ENCODE peak calls at places on chromosome 18, in nine cellular contexts. B is vagina, S is heart left ventricle, C is neuronal stem cell, Q is tibial artery, K is neural progenitor cell, I is SK-N-MC, U is hepatocyte, R is thoracic aorta. L is an unnamed sample. For H3K36me3, the result is how much of the 10 kb centered on the place peaks cover.

GRCh38 chr18:79507546-79508480 is 112.1 kb downstream of the NFATC1 start:
- DNase-seq in S (peak), U (peak), I (no peak), R (no peak), Q (peak), C (no peak), K (no peak), B (no peak), L (no peak)

GRCh38 chr18:5237083-5237722 is 40.1 kb upstream of the AKAIN1 start:
- DNase-seq in I (no peak), B (no peak), Q (no peak), K (no peak), S (no peak), U (no peak), R (no peak), C (peak), L (no peak)

GRCh38 chr18:48324651-48325050 is 84.5 kb downstream of the ZBTB7C start:
- DNase-seq in C (no peak), I (no peak), U (no peak), S (no peak), R (no peak), K (no peak), Q (no peak), B (no peak), L (no peak)

GRCh38 chr18:62713651-62714247 is 1.6 kb upstream of the PHLPP1 start:
- DNase-seq in U (no peak), K (no peak), Q (no peak), I (no peak), B (no peak), S (no peak), R (no peak), C (no peak), L (no peak)

GRCh38 chr18:55136258-55136657 is 177.0 kb upstream of the CCDC68 start:
- DNase-seq in R (no peak), B (no peak), I (no peak), K (no peak), U (no peak), C (no peak), Q (no peak), S (no peak), L (no peak)

GRCh38 chr18:62164855-62165487 is 21.9 kb downstream of the PIGN start:
- DNase-seq in U (no peak), S (no peak), I (no peak), C (no peak), R (no peak), B (no peak), Q (no peak), K (peak), L (no peak)

GRCh38 chr18:46423226-46423805 is 233.7 kb downstream of the LOXHD1 start:
- DNase-seq in K (no peak), U (no peak), C (no peak), S (peak), I (no peak), Q (no peak), B (no peak), R (no peak), L (no peak)

GRCh38 chr18:46756172-46756558 is 688 bp downstream of the ST8SIA5 start:
- DNase-seq in C (peak), U (no peak), R (no peak), S (no peak), Q (no peak), B (no peak), I (no peak), K (no peak), L (no peak)

GRCh38 chr18:55501594-55502345 is 86.2 kb downstream of the TCF4 start:
- DNase-seq in Q (no peak), C (no peak), U (no peak), R (no peak), I (no peak), S (no peak), B (no peak), K (peak), L (no peak)

GRCh38 chr18:21341141-21341540 is 99.1 kb downstream of the GREB1L start:
- DNase-seq in C (no peak), K (no peak), R (no peak), Q (no peak), S (no peak), I (no peak), U (no peak), B (no peak), L (no peak)

GRCh38 chr18:79692056-79692455 is 12.5 kb downstream of the CTDP1 start:
- DNase-seq in S (no peak), K (no peak), Q (peak), B (no peak), R (no peak), I (no peak), U (no peak), C (no peak), L (no peak)

GRCh38 chr18:67010916-67011315 is 407.0 kb upstream of the CDH19 start:
- DNase-seq in K (no peak), I (no peak), C (no peak), U (no peak), B (no peak), R (no peak), Q (no peak), S (no peak), L (peak)

GRCh38 chr18:79524181-79525078 is 128.7 kb downstream of the NFATC1 start:
- DNase-seq in I (no peak), S (peak), Q (peak), B (peak), R (no peak), K (no peak), C (no peak), U (no peak), L (no peak)

GRCh38 chr18:63492851-63493250 is 16.1 kb downstream of the SERPINB5 start:
- DNase-seq in K (no peak), R (no peak), U (no peak), Q (no peak), B (no peak), I (no peak), C (no peak), S (no peak), L (no peak)

GRCh38 chr18:64519191-64519590 is 370.3 kb upstream of the LINC00305 start:
- DNase-seq in I (no peak), Q (no peak), R (no peak), K (peak), B (no peak), S (no peak), U (no peak), C (no peak), L (no peak)

GRCh38 chr18:73136134-73136533 is 268.3 kb upstream of the NETO1 start:
- DNase-seq in C (no peak), R (no peak), U (peak), B (no peak), Q (no peak), I (no peak), S (no peak), K (peak), L (peak)

GRCh38 chr18:25815659-25816058 is 274.8 kb downstream of the SS18 start:
- DNase-seq in S (no peak), U (no peak), I (no peak), R (no peak), B (no peak), K (no peak), C (no peak), Q (no peak), L (no peak)
- H3K4me3 ChIP-seq in S (no peak), U (no peak), I (no peak), R (no peak), B (no peak), K (no peak), C (peak), Q (no peak), L (no peak)

DNA sequence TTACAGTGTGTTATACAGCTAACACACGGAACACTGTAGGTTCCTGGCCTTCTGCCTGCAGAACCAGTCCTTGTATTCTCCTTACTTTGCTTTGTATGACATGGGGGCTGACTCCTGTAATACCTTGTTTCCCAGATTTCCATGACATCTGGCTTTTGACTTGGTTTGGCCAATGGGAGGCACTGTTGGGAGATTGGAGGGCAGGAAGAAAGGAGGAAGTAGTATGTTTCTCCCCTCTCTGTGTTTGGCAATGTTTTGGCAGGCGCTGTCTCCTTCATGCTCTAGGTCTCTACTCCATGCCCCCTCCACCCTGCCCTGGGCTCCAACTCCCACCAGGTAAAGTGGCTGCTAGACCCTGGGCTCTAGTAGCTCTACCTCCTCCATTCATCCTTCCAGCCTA is 331.1 kb upstream of the SLC14A2 start:
- DNase-seq in K (no peak), C (no peak), B (no peak), R (no peak), U (no peak), I (no peak), S (no peak), Q (no peak), L (no peak)
- H3K36me3 ChIP-seq in K (under half), C (under half), B (under half), R (under half), U (under half), I (under half), S (under half), Q (under half), L (under half)

GRCh38 chr18:12336887-12337286 is 28.8 kb downstream of the TUBB6 start:
- DNase-seq in B (no peak), K (no peak), C (no peak), Q (no peak), U (peak), R (no peak), S (no peak), I (no peak), L (peak)

GRCh38 chr18:12333650-12334279 is 25.7 kb downstream of the TUBB6 start:
- DNase-seq in I (no peak), K (no peak), Q (no peak), R (no peak), S (no peak), U (no peak), C (no peak), B (no peak), L (no peak)

GRCh38 chr18:12336251-12336650 is 28.2 kb downstream of the TUBB6 start:
- DNase-seq in R (no peak), C (no peak), Q (no peak), B (no peak), I (no peak), K (peak), U (no peak), S (no peak), L (peak)

GRCh38 chr18:12335503-12335902 is 27.5 kb downstream of the TUBB6 start:
- DNase-seq in K (no peak), R (no peak), S (no peak), B (no peak), I (no peak), C (no peak), U (no peak), Q (no peak), L (no peak)

GRCh38 chr18:12334280-12335262 is 26.5 kb downstream of the TUBB6 start:
- DNase-seq in R (no peak), B (no peak), Q (no peak), S (no peak), U (no peak), I (no peak), K (peak), C (no peak), L (no peak)
- H3K4me3 ChIP-seq in R (no peak), B (no peak), Q (no peak), S (no peak), U (no peak), I (no peak), K (peak), C (no peak), L (no peak)

GRCh38 chr18:36149514-36150289 is 20.0 kb downstream of the ELP2 start:
- DNase-seq in U (no peak), I (no peak), K (no peak), B (no peak), S (no peak), C (no peak), R (no peak), Q (no peak), L (no peak)

GRCh38 chr18:36155960-36156757 is 26.5 kb downstream of the ELP2 start:
- DNase-seq in R (no peak), Q (no peak), U (no peak), K (no peak), I (no peak), C (no peak), S (no peak), B (no peak), L (no peak)

GRCh38 chr18:36152781-36153180 is 23.1 kb downstream of the ELP2 start:
- DNase-seq in K (no peak), I (no peak), U (no peak), Q (no peak), B (no peak), R (no peak), S (no peak), C (no peak), L (no peak)

GRCh38 chr18:36153771-36154170 is 24.1 kb downstream of the ELP2 start:
- DNase-seq in C (no peak), Q (no peak), R (no peak), I (no peak), U (no peak), S (no peak), K (no peak), B (no peak), L (no peak)

GRCh38 chr18:36153203-36153602 is 23.5 kb downstream of the ELP2 start:
- DNase-seq in Q (no peak), R (no peak), B (no peak), C (no peak), K (no peak), U (peak), I (no peak), S (no peak), L (peak)
- H3K36me3 ChIP-seq in Q (half or more), R (under half), B (under half), C (under half), K (under half), U (under half), I (half or more), S (under half), L (under half)

GRCh38 chr18:38944446-38945024 is 1378.9 kb upstream of the CELF4 start:
- DNase-seq in B (no peak), C (no peak), R (no peak), I (no peak), S (no peak), Q (no peak), K (no peak), U (no peak), L (no peak)

GRCh38 chr18:38940475-38940862 is 1374.9 kb upstream of the CELF4 start:
- DNase-seq in I (no peak), B (no peak), U (no peak), S (no peak), R (no peak), K (no peak), Q (no peak), C (no peak), L (no peak)

GRCh38 chr18:38940863-38941531 is 1375.4 kb upstream of the CELF4 start:
- DNase-seq in K (no peak), Q (no peak), B (no peak), U (peak), C (no peak), R (no peak), I (no peak), S (no peak), L (peak)
- H3K4me3 ChIP-seq in K (no peak), Q (no peak), B (no peak), U (no peak), C (no peak), R (peak), I (no peak), S (no peak), L (no peak)

DNA sequence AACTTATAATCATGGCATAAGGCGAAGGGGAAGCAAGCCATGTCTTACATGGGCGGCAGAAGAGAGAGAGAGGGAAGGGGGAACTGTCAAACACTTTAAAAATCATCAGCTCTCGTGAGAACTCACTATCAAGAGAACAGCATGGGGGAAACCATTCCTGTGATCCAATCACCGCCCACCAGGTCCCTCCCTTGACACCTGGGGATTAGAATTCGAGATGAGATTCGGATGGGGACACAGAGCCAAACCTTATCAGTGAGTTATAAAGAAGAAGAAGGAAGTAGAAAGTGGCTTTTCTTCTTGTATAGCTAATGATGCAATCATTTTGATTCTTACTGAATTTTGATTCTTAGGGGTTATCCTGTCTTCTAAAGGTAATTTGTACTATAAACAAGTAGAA is 51.4 kb downstream of the SMCHD1 start:
- DNase-seq in S (no peak), U (no peak), I (no peak), B (no peak), K (peak), R (no peak), Q (no peak), C (no peak), L (no peak)
- H3K36me3 ChIP-seq in S (under half), U (under half), I (half or more), B (under half), K (under half), R (under half), Q (half or more), C (under half), L (under half)

GRCh38 chr18:8707946-8708345 is 2.6 kb downstream of the MTCL1 start:
- DNase-seq in S (no peak), U (no peak), B (no peak), Q (no peak), K (no peak), R (no peak), I (no peak), C (no peak), L (no peak)
- H3K4me3 ChIP-seq in S (no peak), U (no peak), B (no peak), Q (no peak), K (peak), R (no peak), I (no peak), C (no peak), L (peak)

GRCh38 chr18:35247412-35248249 is 6.8 kb downstream of the ZNF397 start:
- DNase-seq in Q (no peak), C (no peak), R (no peak), S (no peak), U (no peak), B (no peak), I (no peak), K (no peak), L (no peak)

GRCh38 chr18:35248429-35248828 is 7.6 kb downstream of the ZNF397 start:
- DNase-seq in S (no peak), B (no peak), I (no peak), K (no peak), Q (no peak), R (no peak), U (no peak), C (no peak), L (no peak)

GRCh38 chr18:35244671-35245070 is 3.8 kb downstream of the ZNF397 start:
- DNase-seq in R (no peak), B (no peak), U (no peak), I (no peak), C (no peak), Q (no peak), S (no peak), K (no peak), L (no peak)

GRCh38 chr18:35245719-35246317 is 5.0 kb downstream of the ZNF397 start:
- DNase-seq in C (no peak), I (no peak), K (no peak), Q (no peak), B (no peak), S (no peak), R (no peak), U (no peak), L (no peak)

GRCh38 chr18:35246831-35247230 is 6.0 kb downstream of the ZNF397 start:
- DNase-seq in S (no peak), B (no peak), K (no peak), Q (no peak), R (no peak), C (no peak), U (no peak), I (no peak), L (no peak)
- H3K36me3 ChIP-seq in S (under half), B (under half), K (under half), Q (half or more), R (half or more), C (half or more), U (under half), I (half or more), L (under half)

DNA sequence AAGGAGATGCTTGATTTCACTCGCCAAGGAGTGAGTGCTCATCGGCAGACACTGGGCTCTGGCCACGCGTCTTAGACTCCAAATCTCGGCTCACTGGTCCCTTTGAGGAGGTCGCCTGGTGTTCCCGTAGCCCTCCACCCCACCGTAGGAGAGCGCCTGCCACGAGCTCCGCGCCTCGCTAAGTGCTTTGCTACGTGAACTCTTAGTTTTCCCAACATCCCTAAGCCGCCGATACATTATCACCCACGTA is 805 bp upstream of the LIPG start:
- DNase-seq in B (no peak), R (no peak), K (no peak), I (no peak), C (peak), U (no peak), Q (no peak), S (no peak), L (no peak)
- H3K4me3 ChIP-seq in B (peak), R (peak), K (peak), I (peak), C (peak), U (peak), Q (peak), S (peak), L (peak)

GRCh38 chr18:2758309-2758708 is 88.5 kb upstream of the EMILIN2 start:
- DNase-seq in I (no peak), K (no peak), S (no peak), C (no peak), B (no peak), Q (no peak), U (no peak), R (no peak), L (no peak)
- H3K36me3 ChIP-seq in I (under half), K (under half), S (under half), C (under half), B (under half), Q (half or more), U (under half), R (under half), L (under half)